ENCODE peak calls at places on chromosomes 11 and 22, in six cellular contexts. L is foreskin fibroblast; C is thyroid gland; V is EH; R is left ventricle myocardium superior; G is CD4-positive, alpha-beta memory T cell. P is an unnamed sample.
A peak's percentile ranks its signal among the peaks of the same experiment; 100 is the strongest.

GRCh38 chr22:46592390-46592872 is 27.8 kb upstream of the GRAMD4 start:
- DNase-seq in V (peak; percentile 84), G (peak; percentile 17), L (peak; percentile 46), C (peak; percentile 46), R (peak; percentile 75), P (no peak)

GRCh38 chr11:69931994-69932910 is 113.0 kb upstream of the FGF3 start:
- DNase-seq in G (no peak), R (no peak), V (no peak), C (no peak), L (no peak), P (no peak)

GRCh38 chr11:14346303-14346702 is 12.7 kb downstream of the RRAS2 start:
- DNase-seq in L (no peak), V (no peak), R (no peak), G (no peak), C (no peak), P (no peak)

GRCh38 chr11:64245401-64245796 is 1.3 kb downstream of the PPP1R14B start:
- DNase-seq in G (no peak), R (peak; percentile 69), V (peak; percentile 44), L (no peak), C (peak; percentile 61), P (no peak)

GRCh38 chr11:129249923-129250322 is 57.8 kb upstream of the ARHGAP32 start:
- DNase-seq in L (no peak), V (peak; percentile 31), R (no peak), G (no peak), C (no peak), P (no peak)

GRCh38 chr22:44685384-44686056 is 16.5 kb upstream of the PRR5 start:
- DNase-seq in L (no peak), V (peak; percentile 81), R (peak; percentile 44), G (peak; percentile 83), C (no peak), P (peak; percentile 62)

GRCh38 chr11:118797510-118797909 is 6.5 kb upstream of the DDX6 start:
- DNase-seq in G (no peak), V (no peak), L (no peak), C (no peak), R (no peak), P (no peak)

GRCh38 chr22:49143812-49144211 is 683.9 kb downstream of the BRD1 start:
- DNase-seq in C (no peak), R (no peak), L (no peak), V (no peak), G (no peak), P (no peak)

GRCh38 chr11:845872-846271 is 3.2 kb downstream of the TSPAN4 start:
- DNase-seq in R (no peak), V (peak; percentile 64), C (no peak), G (no peak), L (no peak), P (no peak)

GRCh38 chr11:83249972-83250593 is 36.1 kb downstream of the CCDC90B start:
- DNase-seq in C (no peak), V (peak; percentile 59), L (peak; percentile 42), G (peak; percentile 35), R (no peak), P (peak; percentile 43)

GRCh38 chr11:3231851-3232744 is at the start of gene MRGPRE:
- DNase-seq in C (peak; percentile 85), G (no peak), R (peak; percentile 72), L (peak; percentile 8), V (peak; percentile 20), P (no peak)

GRCh38 chr11:67345247-67345948 is 7.9 kb downstream of the POLD4 start:
- DNase-seq in R (no peak), G (no peak), V (no peak), L (no peak), C (no peak), P (no peak)

GRCh38 chr22:48576333-48577013 is 1251.2 kb downstream of the BRD1 start:
- DNase-seq in G (no peak), L (no peak), C (no peak), V (no peak), R (peak; percentile 23), P (no peak)

GRCh38 chr22:35811670-35812069 is 94.0 kb downstream of the APOL5 start:
- DNase-seq in L (no peak), G (no peak), V (no peak), C (no peak), R (no peak), P (no peak)

GRCh38 chr22:37014835-37015586 is 4.2 kb downstream of the TST start:
- DNase-seq in L (no peak), G (no peak), C (no peak), R (no peak), V (no peak), P (no peak)

GRCh38 chr22:35307892-35308291 is 8.2 kb downstream of the TOM1 start:
- DNase-seq in G (no peak), R (no peak), L (no peak), V (no peak), C (no peak), P (no peak)

GRCh38 chr22:41094036-41094435 is 1.6 kb downstream of the EP300 start:
- DNase-seq in V (peak; percentile 61), L (peak; percentile 15), C (no peak), R (no peak), G (no peak), P (no peak)